ENCODE peak calls at places on chromosome 4, in ten cellular contexts. S, Y, R, D, A, J, V, M, N and P are unnamed samples.

GRCh38 chr4:98399915-98400314 is 138.7 kb downstream of the RAP1GDS1 start:
- DNase-seq in S (no peak), Y (no peak), R (no peak), D (no peak), A (no peak), J (no peak), V (no peak), M (no peak), N (no peak), P (no peak)

GRCh38 chr4:186029731-186030421 is 39.1 kb upstream of the TLR3 start:
- DNase-seq in S (peak; percentile 34), Y (peak; percentile 38), R (no peak), D (no peak), A (no peak), J (peak; percentile 10), V (peak; percentile 78), M (peak; percentile 36), N (no peak), P (no peak)

GRCh38 chr4:125168531-125168930 is 146.2 kb upstream of the FAT4 start:
- DNase-seq in S (no peak), Y (no peak), R (no peak), D (no peak), A (no peak), J (no peak), V (no peak), M (no peak), N (no peak), P (no peak)

GRCh38 chr4:24980064-24980690 is 50.6 kb downstream of the LGI2 start:
- DNase-seq in S (peak; percentile 65), Y (peak; percentile 47), R (peak; percentile 23), D (peak; percentile 29), A (peak; percentile 89), J (peak; percentile 44), V (peak; percentile 80), M (peak; percentile 31), N (peak; percentile 42), P (peak; percentile 41)

GRCh38 chr4:61202100-61202637 is 2.0 kb downstream of the ADGRL3 start:
- DNase-seq in S (peak; percentile 60), Y (peak; percentile 49), R (no peak), D (no peak), A (peak; percentile 83), J (no peak), V (peak; percentile 76), M (no peak), N (no peak), P (peak; percentile 60)

GRCh38 chr4:40264995-40265909 is 68.4 kb downstream of the RHOH start:
- DNase-seq in S (peak; percentile 36), Y (peak; percentile 31), R (peak; percentile 27), D (no peak), A (no peak), J (no peak), V (peak; percentile 89), M (no peak), N (peak; percentile 61), P (no peak)

GRCh38 chr4:142314183-142314582 is 531.9 kb downstream of the INPP4B start:
- DNase-seq in S (no peak), Y (no peak), R (no peak), D (no peak), A (no peak), J (no peak), V (peak; percentile 7), M (no peak), N (no peak), P (no peak)

GRCh38 chr4:6021831-6022606 is 3.8 kb upstream of the C4orf50 start:
- DNase-seq in S (no peak), Y (no peak), R (no peak), D (no peak), A (no peak), J (no peak), V (peak; percentile 36), M (no peak), N (no peak), P (no peak)

GRCh38 chr4:53906786-53907185 is 157.6 kb downstream of the CHIC2 start:
- DNase-seq in S (no peak), Y (no peak), R (no peak), D (no peak), A (no peak), J (no peak), V (no peak), M (no peak), N (no peak), P (no peak)

GRCh38 chr4:119525005-119525749 is 103.4 kb downstream of the PDE5A start:
- DNase-seq in S (no peak), Y (no peak), R (no peak), D (peak; percentile 77), A (no peak), J (no peak), V (no peak), M (no peak), N (no peak), P (no peak)

GRCh38 chr4:153140294-153140693 is 63.9 kb upstream of the TRIM2 start:
- DNase-seq in S (no peak), Y (no peak), R (no peak), D (no peak), A (no peak), J (no peak), V (no peak), M (no peak), N (no peak), P (no peak)

GRCh38 chr4:183469327-183469726 is 24.9 kb downstream of the CDKN2AIP start:
- DNase-seq in S (no peak), Y (no peak), R (no peak), D (no peak), A (no peak), J (no peak), V (no peak), M (no peak), N (no peak), P (no peak)

GRCh38 chr4:46266106-46266505 is 123.8 kb downstream of the GABRA2 start:
- DNase-seq in S (no peak), Y (no peak), R (no peak), D (no peak), A (no peak), J (no peak), V (no peak), M (no peak), N (no peak), P (no peak)

GRCh38 chr4:146791439-146791838 is 152.7 kb downstream of the POU4F2 start:
- DNase-seq in S (no peak), Y (no peak), R (no peak), D (no peak), A (no peak), J (no peak), V (no peak), M (no peak), N (no peak), P (no peak)

GRCh38 chr4:147749811-147750321 is 18.0 kb downstream of the ARHGAP10 start:
- DNase-seq in S (no peak), Y (no peak), R (no peak), D (no peak), A (no peak), J (no peak), V (peak; percentile 71), M (no peak), N (no peak), P (no peak)

GRCh38 chr4:128653514-128654420 is 155.7 kb upstream of the JADE1 start:
- DNase-seq in S (peak; percentile 38), Y (no peak), R (no peak), D (peak; percentile 45), A (peak; percentile 77), J (no peak), V (peak; percentile 81), M (no peak), N (no peak), P (no peak)

GRCh38 chr4:40348000-40348399 is 12.9 kb downstream of the CHRNA9 start:
- DNase-seq in S (no peak), Y (no peak), R (no peak), D (no peak), A (no peak), J (no peak), V (no peak), M (no peak), N (no peak), P (no peak)

GRCh38 chr4:74267998-74268606 is 40.2 kb upstream of the EPGN start:
- DNase-seq in S (no peak), Y (no peak), R (no peak), D (no peak), A (no peak), J (no peak), V (no peak), M (no peak), N (no peak), P (no peak)

GRCh38 chr4:47641755-47642154 is 156.7 kb downstream of the ATP10D start:
- DNase-seq in S (no peak), Y (no peak), R (no peak), D (no peak), A (no peak), J (no peak), V (peak; percentile 25), M (no peak), N (no peak), P (no peak)

GRCh38 chr4:62204136-62204535 is 1004.0 kb downstream of the ADGRL3 start:
- DNase-seq in S (no peak), Y (no peak), R (no peak), D (no peak), A (no peak), J (no peak), V (no peak), M (no peak), N (no peak), P (no peak)

GRCh38 chr4:38670061-38670894 is 6.3 kb downstream of the KLF3 start:
- DNase-seq in S (no peak), Y (no peak), R (no peak), D (no peak), A (no peak), J (no peak), V (peak; percentile 5), M (no peak), N (no peak), P (no peak)

GRCh38 chr4:48329976-48330375 is 11.4 kb upstream of the SLAIN2 start:
- DNase-seq in S (no peak), Y (no peak), R (no peak), D (peak; percentile 54), A (no peak), J (peak; percentile 72), V (no peak), M (peak; percentile 38), N (no peak), P (no peak)

GRCh38 chr4:88134536-88135361 is 23.7 kb downstream of the ABCG2 start:
- DNase-seq in S (no peak), Y (no peak), R (no peak), D (no peak), A (no peak), J (no peak), V (no peak), M (no peak), N (no peak), P (no peak)

GRCh38 chr4:128565565-128566186 is 243.8 kb upstream of the JADE1 start:
- DNase-seq in S (peak; percentile 78), Y (peak; percentile 78), R (no peak), D (no peak), A (peak; percentile 69), J (no peak), V (peak; percentile 63), M (no peak), N (peak; percentile 30), P (peak; percentile 53)

GRCh38 chr4:54657556-54658313 is at the start of gene KIT:
- DNase-seq in S (peak; percentile 94), Y (peak; percentile 90), R (no peak), D (no peak), A (peak; percentile 85), J (no peak), V (peak; percentile 96), M (peak; percentile 30), N (peak; percentile 47), P (peak; percentile 66)

GRCh38 chr4:121340247-121340646 is 40.6 kb downstream of the QRFPR start:
- DNase-seq in S (no peak), Y (no peak), R (no peak), D (no peak), A (no peak), J (no peak), V (no peak), M (no peak), N (no peak), P (no peak)

GRCh38 chr4:41572414-41572986 is 34.5 kb downstream of the LIMCH1 start:
- DNase-seq in S (peak; percentile 13), Y (no peak), R (no peak), D (no peak), A (no peak), J (no peak), V (no peak), M (no peak), N (no peak), P (no peak)

GRCh38 chr4:40185830-40186664 is 10.8 kb upstream of the RHOH start:
- DNase-seq in S (no peak), Y (no peak), R (no peak), D (no peak), A (no peak), J (peak; percentile 21), V (peak; percentile 9), M (no peak), N (no peak), P (peak; percentile 43)